ENCODE peak calls at places on chromosomes 2 and 18, in six cellular contexts. M is testis, S is left ventricle myocardium inferior, E is Peyer's patch, N is A549, C is breast epithelium. B is an unnamed sample.

GRCh38 chr2:215479121-215479520 is 43.3 kb upstream of the FN1 start:
- DNase-seq in M (no peak), N (no peak), E (no peak), S (no peak), C (no peak), B (no peak)

GRCh38 chr18:56358608-56359007 is 279.8 kb downstream of the TXNL1 start:
- DNase-seq in E (no peak), M (no peak), N (no peak), C (no peak), S (no peak), B (no peak)

GRCh38 chr2:118661184-118661583 is 186.3 kb downstream of the EN1 start:
- DNase-seq in M (no peak), N (no peak), S (no peak), C (no peak), E (no peak), B (no peak)

GRCh38 chr2:203915256-203915655 is 21.3 kb upstream of the ICOS start:
- DNase-seq in E (no peak), N (no peak), M (no peak), S (no peak), C (no peak), B (no peak)

GRCh38 chr2:120586507-120587283 is 149.0 kb upstream of the GLI2 start:
- DNase-seq in E (no peak), N (no peak), M (no peak), S (no peak), C (no peak), B (no peak)

GRCh38 chr2:120656273-120656960 is 79.3 kb upstream of the GLI2 start:
- DNase-seq in E (no peak), S (no peak), N (no peak), C (no peak), M (peak; percentile 45), B (no peak)

GRCh38 chr2:161085041-161085598 is 75.1 kb upstream of the TANK start:
- DNase-seq in C (no peak), E (no peak), S (no peak), M (no peak), N (no peak), B (no peak)

GRCh38 chr2:119248311-119248710 is 24.7 kb downstream of the STEAP3 start:
- DNase-seq in N (no peak), M (no peak), C (no peak), S (no peak), E (no peak), B (no peak)

GRCh38 chr2:45570671-45571334 is 40.3 kb downstream of the SRBD1 start:
- DNase-seq in E (no peak), S (no peak), C (no peak), N (no peak), M (no peak), B (no peak)

GRCh38 chr18:8959551-8960135 is 142.9 kb upstream of the NDUFV2 start:
- DNase-seq in E (no peak), S (no peak), N (no peak), C (no peak), M (no peak), B (no peak)

GRCh38 chr2:239944706-239945551 is 80.2 kb downstream of the NDUFA10 start:
- DNase-seq in N (no peak), C (peak; percentile 28), E (peak; percentile 49), M (peak; percentile 48), S (peak; percentile 28), B (peak; percentile 9)

GRCh38 chr18:57942090-57942489 is 101.9 kb upstream of the NEDD4L start:
- DNase-seq in E (no peak), C (no peak), S (no peak), M (no peak), N (no peak), B (no peak)

GRCh38 chr2:118221952-118222594 is 133.8 kb downstream of the INSIG2 start:
- DNase-seq in M (peak; percentile 61), N (peak; percentile 54), E (no peak), C (no peak), S (no peak), B (peak; percentile 51)

GRCh38 chr2:109171444-109172334 is 42.7 kb downstream of the SH3RF3 start:
- DNase-seq in S (peak; percentile 42), N (no peak), E (no peak), C (no peak), M (peak; percentile 54), B (peak; percentile 39)

GRCh38 chr2:107719781-107720180 is 106.9 kb upstream of the RGPD4 start:
- DNase-seq in C (no peak), M (no peak), S (no peak), N (no peak), E (no peak), B (no peak)

GRCh38 chr2:29920631-29921559 is 491 bp downstream of the ALK start:
- DNase-seq in S (no peak), E (no peak), C (no peak), N (peak; percentile 33), M (peak; percentile 25), B (peak; percentile 20)

GRCh38 chr2:50591642-50592041 is 440.3 kb downstream of the NRXN1 start:
- DNase-seq in S (peak; percentile 31), C (no peak), N (no peak), M (no peak), E (no peak), B (peak; percentile 11)

GRCh38 chr2:12259497-12259896 is 457.2 kb upstream of the TRIB2 start:
- DNase-seq in E (no peak), C (no peak), N (no peak), M (no peak), S (no peak), B (no peak)

GRCh38 chr2:26395394-26395793 is 6.3 kb upstream of the DRC1 start:
- DNase-seq in S (no peak), M (no peak), N (no peak), C (no peak), E (no peak), B (no peak)

GRCh38 chr2:11307764-11308415 is 36.5 kb downstream of the ROCK2 start:
- DNase-seq in N (no peak), E (no peak), M (no peak), C (no peak), S (no peak), B (no peak)

GRCh38 chr18:10286580-10287150 is 167.8 kb upstream of the APCDD1 start:
- DNase-seq in E (no peak), S (no peak), M (no peak), C (no peak), N (no peak), B (no peak)
- H3K4me1 ChIP-seq in E (no peaks in the 10 kb centered on the region), S (no peaks in the 10 kb centered on the region), M (peaks cover 3% of the 10 kb centered on the region), C (no peaks in the 10 kb centered on the region), N (no peaks in the 10 kb centered on the region), B (no peaks in the 10 kb centered on the region)

GRCh38 chr2:230772189-230772588 is 59.5 kb downstream of the CAB39 start:
- DNase-seq in E (no peak), M (no peak), N (no peak), C (no peak), S (no peak), B (no peak)

GRCh38 chr2:230775737-230776136 is 63.1 kb downstream of the CAB39 start:
- DNase-seq in S (no peak), C (no peak), N (no peak), M (no peak), E (no peak), B (no peak)

GRCh38 chr2:230773039-230773773 is 60.6 kb downstream of the CAB39 start:
- DNase-seq in S (no peak), M (no peak), N (no peak), E (no peak), C (no peak), B (no peak)

GRCh38 chr2:230777681-230778080 is 65.0 kb downstream of the CAB39 start:
- DNase-seq in S (no peak), M (no peak), N (no peak), C (no peak), E (no peak), B (no peak)

DNA sequence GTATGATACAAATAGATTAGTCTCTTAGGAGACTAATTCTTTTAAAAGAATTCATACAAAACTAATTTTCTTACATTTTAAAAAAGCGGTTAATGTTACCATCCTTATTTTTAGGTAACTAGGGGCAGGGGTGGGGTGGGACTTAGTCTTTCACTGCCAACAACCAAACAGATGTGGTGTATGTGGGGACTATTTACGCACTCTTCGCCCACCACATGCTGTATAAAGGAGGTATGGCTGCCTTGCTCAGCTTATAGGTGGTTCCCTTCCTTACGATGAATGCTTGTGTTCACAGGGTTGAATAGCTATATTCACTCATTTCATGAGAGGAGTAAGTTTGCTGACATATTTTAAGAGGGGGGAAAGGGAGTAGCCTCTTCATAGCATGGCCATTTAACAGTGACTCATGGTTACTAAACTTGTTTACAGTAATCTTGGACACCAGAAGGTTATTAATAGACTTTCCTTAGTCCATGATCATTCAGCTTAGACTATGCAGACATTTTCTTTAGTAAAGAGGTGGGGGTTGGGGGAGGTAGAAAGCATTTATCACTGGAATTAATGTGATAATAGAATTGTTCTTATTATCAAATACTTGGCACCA is 61.8 kb downstream of the CAB39 start:
- DNase-seq in E (no peak), N (no peak), C (no peak), S (no peak), M (no peak), B (no peak)
- H3K4me1 ChIP-seq in E (no peaks in the 10 kb centered on the region), N (peaks cover 23% of the 10 kb centered on the region), C (no peaks in the 10 kb centered on the region), S (peaks cover 57% of the 10 kb centered on the region), M (peaks cover 13% of the 10 kb centered on the region), B (peaks cover 17% of the 10 kb centered on the region)

GRCh38 chr2:136015688-136016087 is 30.3 kb upstream of the DARS1 start:
- DNase-seq in C (no peak), N (no peak), S (no peak), M (no peak), E (no peak), B (no peak)

GRCh38 chr2:136013286-136013685 is 27.9 kb upstream of the DARS1 start:
- DNase-seq in E (no peak), S (no peak), C (no peak), N (no peak), M (no peak), B (no peak)

GRCh38 chr2:136013962-136014361 is 28.5 kb upstream of the DARS1 start:
- DNase-seq in N (no peak), M (no peak), E (no peak), S (no peak), C (no peak), B (no peak)

GRCh38 chr2:136010126-136010525 is 24.7 kb upstream of the DARS1 start:
- DNase-seq in S (no peak), C (no peak), E (no peak), M (no peak), N (no peak), B (no peak)

GRCh38 chr2:136012315-136012714 is 26.9 kb upstream of the DARS1 start:
- DNase-seq in E (no peak), M (no peak), N (no peak), C (no peak), S (no peak), B (no peak)
- H3K4me1 ChIP-seq in E (no peaks in the 10 kb centered on the region), M (no peaks in the 10 kb centered on the region), N (no peaks in the 10 kb centered on the region), C (no peaks in the 10 kb centered on the region), S (peaks cover 35% of the 10 kb centered on the region), B (peaks cover 15% of the 10 kb centered on the region)

GRCh38 chr18:14975431-14975830 is 227.5 kb downstream of the ANKRD30B start:
- DNase-seq in E (no peak), M (no peak), N (no peak), C (no peak), S (no peak), B (no peak)

GRCh38 chr18:14976736-14977430 is 228.9 kb downstream of the ANKRD30B start:
- DNase-seq in C (no peak), E (no peak), M (no peak), S (no peak), N (no peak), B (no peak)

GRCh38 chr18:14971461-14972185 is 223.7 kb downstream of the ANKRD30B start:
- DNase-seq in M (no peak), N (no peak), C (no peak), S (no peak), E (no peak), B (no peak)

GRCh38 chr18:14974088-14974487 is 226.1 kb downstream of the ANKRD30B start:
- DNase-seq in N (no peak), C (no peak), M (no peak), E (no peak), S (no peak), B (no peak)

GRCh38 chr18:14974576-14974975 is 226.6 kb downstream of the ANKRD30B start:
- DNase-seq in E (no peak), C (no peak), S (no peak), M (no peak), N (no peak), B (no peak)
- H3K4me1 ChIP-seq in E (no peaks in the 10 kb centered on the region), C (no peaks in the 10 kb centered on the region), S (no peaks in the 10 kb centered on the region), M (no peaks in the 10 kb centered on the region), N (no peaks in the 10 kb centered on the region), B (no peaks in the 10 kb centered on the region)

B was measured in body of pancreas.